ENCODE peak calls at places on chromosomes 6 and 20, in ten cellular contexts. W is A549, I is neuronal stem cell, L is aorta, U is sigmoid colon, J is hepatocyte, M is lung, F is stomach, S is SJSA1, E is H1. V is an unnamed sample.

GRCh38 chr6:38784506-38785235 is 69.6 kb downstream of the DNAH8 start:
- DNase-seq in W (no peak), I (no peak), L (no peak), U (no peak), J (no peak), M (no peak), F (no peak), S (no peak), E (no peak), V (no peak)

GRCh38 chr6:21748343-21749063 is 155.0 kb downstream of the SOX4 start:
- DNase-seq in W (no peak), I (no peak), L (no peak), U (no peak), J (no peak), M (no peak), F (no peak), S (no peak), E (no peak), V (peak; percentile 31)

GRCh38 chr6:100344761-100345160 is 120.0 kb downstream of the SIM1 start:
- DNase-seq in W (no peak), I (no peak), L (no peak), U (no peak), J (no peak), M (no peak), F (no peak), S (no peak), E (no peak), V (no peak)

GRCh38 chr6:90253631-90254030 is 43.0 kb downstream of the BACH2 start:
- DNase-seq in W (no peak), I (no peak), L (no peak), U (no peak), J (no peak), M (no peak), F (no peak), S (no peak), E (no peak), V (no peak)

GRCh38 chr6:90425161-90425641 is 128.6 kb upstream of the BACH2 start:
- DNase-seq in W (no peak), I (no peak), L (no peak), U (no peak), J (no peak), M (no peak), F (no peak), S (no peak), E (no peak), V (no peak)

GRCh38 chr6:75882734-75883133 is 133.7 kb downstream of the MYO6 start:
- DNase-seq in W (no peak), I (no peak), L (no peak), U (no peak), J (no peak), M (no peak), F (no peak), S (no peak), E (no peak), V (no peak)

GRCh38 chr6:75968143-75968542 is 104.3 kb downstream of the IMPG1 start:
- DNase-seq in W (no peak), I (no peak), L (no peak), U (no peak), J (no peak), M (no peak), F (no peak), S (no peak), E (no peak), V (no peak)

GRCh38 chr20:7333846-7334245 is 566.4 kb downstream of the BMP2 start:
- DNase-seq in W (no peak), I (no peak), L (no peak), U (no peak), J (no peak), M (no peak), F (no peak), S (no peak), E (no peak), V (no peak)

GRCh38 chr6:137536104-137536773 is 42.0 kb upstream of the OLIG3 start:
- DNase-seq in W (no peak), I (no peak), L (no peak), U (no peak), J (no peak), M (no peak), F (no peak), S (no peak), E (no peak), V (no peak)

GRCh38 chr6:130928158-130928917 is 101.1 kb downstream of the SMLR1 start:
- DNase-seq in W (no peak), I (no peak), L (no peak), U (no peak), J (no peak), M (no peak), F (no peak), S (no peak), E (no peak), V (no peak)

GRCh38 chr6:138231399-138231886 is 13.2 kb upstream of the PBOV1 start:
- DNase-seq in W (no peak), I (no peak), L (no peak), U (no peak), J (peak; percentile 45), M (no peak), F (peak; percentile 63), S (no peak), E (no peak), V (no peak)

GRCh38 chr6:65126667-65127066 is 580.4 kb downstream of the EYS start:
- DNase-seq in W (no peak), I (no peak), L (no peak), U (no peak), J (no peak), M (no peak), F (no peak), S (no peak), E (no peak), V (no peak)

GRCh38 chr6:14925627-14926026 is 320.2 kb upstream of the JARID2 start:
- DNase-seq in W (no peak), I (no peak), L (no peak), U (no peak), J (no peak), M (no peak), F (no peak), S (no peak), E (no peak), V (no peak)

GRCh38 chr20:53824779-53825178 is 231.1 kb upstream of the ZNF217 start:
- DNase-seq in W (no peak), I (no peak), L (no peak), U (no peak), J (no peak), M (no peak), F (no peak), S (no peak), E (no peak), V (no peak)

GRCh38 chr20:53826597-53827291 is 233.1 kb upstream of the ZNF217 start:
- DNase-seq in W (peak; percentile 72), I (no peak), L (peak; percentile 68), U (no peak), J (peak; percentile 22), M (no peak), F (no peak), S (no peak), E (no peak), V (no peak)

GRCh38 chr20:53825282-53825681 is 231.6 kb upstream of the ZNF217 start:
- DNase-seq in W (no peak), I (no peak), L (no peak), U (no peak), J (no peak), M (no peak), F (no peak), S (no peak), E (no peak), V (no peak)

GRCh38 chr20:53827292-53827995 is 233.8 kb upstream of the ZNF217 start:
- DNase-seq in W (no peak), I (no peak), L (no peak), U (no peak), J (no peak), M (no peak), F (no peak), S (no peak), E (no peak), V (no peak)

GRCh38 chr20:53826090-53826489 is 232.5 kb upstream of the ZNF217 start:
- DNase-seq in W (no peak), I (no peak), L (no peak), U (no peak), J (no peak), M (no peak), F (no peak), S (no peak), E (no peak), V (no peak)
- H3K27ac ChIP-seq in W (peak overlapping the region; percentile 93), I (no peak overlapping the region), L (no peak overlapping the region), U (no peak overlapping the region), J (no peak overlapping the region), M (no peak overlapping the region), F (no peak overlapping the region), S (no peak overlapping the region), E (no peak overlapping the region), V (no peak overlapping the region)

DNA sequence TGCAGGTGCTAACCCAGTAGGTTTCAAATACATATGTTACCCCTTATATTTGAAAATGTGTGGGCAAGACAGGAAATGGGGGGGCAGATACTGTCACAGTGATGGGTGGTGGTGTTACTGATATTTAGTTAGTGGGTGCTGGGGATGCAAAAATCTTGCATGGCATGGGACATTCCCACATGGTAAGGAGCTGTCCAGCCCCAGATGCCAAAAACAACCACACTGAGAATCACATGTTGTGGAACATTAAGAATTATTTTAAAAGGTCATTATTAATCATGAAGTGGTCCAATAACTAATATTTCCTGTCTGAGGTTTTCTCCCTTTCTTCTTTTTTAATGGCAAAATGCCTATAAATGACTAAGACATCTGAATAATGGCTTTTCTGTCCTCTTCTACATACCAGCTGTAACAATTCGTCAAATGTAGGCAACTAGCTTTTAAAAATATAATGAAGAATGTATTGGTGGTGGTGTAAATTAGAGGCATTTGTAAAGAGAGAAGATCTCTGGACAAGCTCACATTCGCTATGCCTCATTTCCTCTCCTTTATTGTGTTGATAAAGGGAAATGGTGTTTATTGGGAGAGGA is 57.3 kb upstream of the SLC35B3 start:
- DNase-seq in W (no peak), I (no peak), L (no peak), U (no peak), J (no peak), M (no peak), F (no peak), S (no peak), E (no peak), V (peak; percentile 19)
- H3K4me1 ChIP-seq in W (no peaks in the 10 kb centered on the region), I (no peaks in the 10 kb centered on the region), L (no peaks in the 10 kb centered on the region), U (no peaks in the 10 kb centered on the region), J (no peaks in the 10 kb centered on the region), M (no peaks in the 10 kb centered on the region), F (no peaks in the 10 kb centered on the region), S (no peaks in the 10 kb centered on the region), E (peaks cover 2% of the 10 kb centered on the region), V (peaks cover 12% of the 10 kb centered on the region)

GRCh38 chr6:147117009-147117408 is 87.2 kb upstream of the STXBP5 start:
- DNase-seq in W (no peak), I (no peak), L (no peak), U (no peak), J (no peak), M (no peak), F (no peak), S (no peak), E (no peak), V (no peak)
- H3K27ac ChIP-seq in W (no peak overlapping the region), I (no peak overlapping the region), L (no peak overlapping the region), U (no peak overlapping the region), J (no peak overlapping the region), M (no peak overlapping the region), F (no peak overlapping the region), S (no peak overlapping the region), E (no peak overlapping the region), V (no peak overlapping the region)

DNA sequence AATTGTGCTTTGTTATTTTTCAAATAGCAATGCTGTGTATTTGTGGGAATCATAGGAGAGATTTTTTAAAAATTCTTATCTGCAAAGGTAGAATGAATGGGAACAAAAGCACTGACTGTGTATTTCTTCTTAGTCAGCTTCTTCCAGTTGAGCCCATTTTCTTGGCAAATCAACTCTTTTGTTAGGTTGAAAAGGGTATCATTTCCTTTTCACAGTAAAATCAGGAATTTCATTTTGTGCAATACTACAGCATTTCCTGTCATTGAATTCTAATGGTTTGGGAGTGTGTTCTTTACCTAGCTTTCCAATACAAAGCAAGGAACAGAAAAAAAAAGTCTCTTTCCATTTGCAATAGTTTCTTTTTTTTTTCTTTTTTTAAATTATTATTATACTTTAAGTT is 19.0 kb upstream of the EXOC2 start:
- DNase-seq in W (no peak), I (no peak), L (no peak), U (no peak), J (no peak), M (no peak), F (no peak), S (no peak), E (no peak), V (no peak)
- H3K4me1 ChIP-seq in W (no peaks in the 10 kb centered on the region), I (peaks cover 7% of the 10 kb centered on the region), L (no peaks in the 10 kb centered on the region), U (peaks cover 10% of the 10 kb centered on the region), J (peaks cover 3% of the 10 kb centered on the region), M (peaks cover 3% of the 10 kb centered on the region), F (peaks cover 11% of the 10 kb centered on the region), S (peaks cover 78% of the 10 kb centered on the region), E (peaks cover 4% of the 10 kb centered on the region), V (no peaks in the 10 kb centered on the region)

V was measured in SJCRH30.